ENCODE peak calls at places on chromosome 17, in nine cellular contexts. O, N, R, C, K, V, W, S and J are unnamed samples.

GRCh38 chr17:48491527-48492273 is 39.1 kb downstream of the HOXB1 start:
- DNase-seq in O (no peak), N (no peak), R (no peak), C (no peak), K (no peak), V (no peak), W (peak; percentile 26), S (no peak), J (no peak)

GRCh38 chr17:50265212-50265611 is 9.1 kb upstream of the TMEM92 start:
- DNase-seq in O (no peak), N (no peak), R (no peak), C (no peak), K (no peak), V (no peak), W (no peak), S (no peak), J (no peak)

GRCh38 chr17:75098861-75099260 is 10.9 kb upstream of the ARMC7 start:
- DNase-seq in O (no peak), N (no peak), R (no peak), C (no peak), K (no peak), V (no peak), W (no peak), S (no peak), J (no peak)

GRCh38 chr17:40664582-40665333 is at the start of gene KRT222:
- DNase-seq in O (no peak), N (no peak), R (no peak), C (no peak), K (no peak), V (no peak), W (no peak), S (no peak), J (no peak)

GRCh38 chr17:83152745-83153611 is 73.6 kb downstream of the METRNL start:
- DNase-seq in O (no peak), N (peak; percentile 69), R (no peak), C (no peak), K (peak; percentile 35), V (no peak), W (no peak), S (no peak), J (no peak)

GRCh38 chr17:75457047-75457654 is 716 bp downstream of the TMEM94 start:
- DNase-seq in O (no peak), N (no peak), R (no peak), C (peak; percentile 47), K (no peak), V (no peak), W (peak; percentile 20), S (peak; percentile 38), J (peak; percentile 32)

GRCh38 chr17:82449136-82449882 is 1.2 kb downstream of the CYBC1 start:
- DNase-seq in O (no peak), N (peak; percentile 27), R (no peak), C (no peak), K (no peak), V (no peak), W (peak; percentile 93), S (no peak), J (no peak)

GRCh38 chr17:19534562-19535149 is 1.0 kb downstream of the SLC47A1 start:
- DNase-seq in O (no peak), N (no peak), R (peak; percentile 21), C (peak; percentile 53), K (no peak), V (peak; percentile 28), W (no peak), S (no peak), J (no peak)

GRCh38 chr17:56717471-56717870 is 116.2 kb downstream of the C17orf67 start:
- DNase-seq in O (no peak), N (no peak), R (no peak), C (no peak), K (no peak), V (no peak), W (no peak), S (no peak), J (no peak)

GRCh38 chr17:18860161-18860972 is 2.4 kb downstream of the PRPSAP2 start:
- DNase-seq in O (no peak), N (no peak), R (no peak), C (no peak), K (no peak), V (peak; percentile 10), W (peak; percentile 91), S (no peak), J (no peak)

GRCh38 chr17:61189968-61190367 is 209.7 kb upstream of the TBX2 start:
- DNase-seq in O (no peak), N (no peak), R (no peak), C (no peak), K (no peak), V (no peak), W (no peak), S (no peak), J (no peak)

GRCh38 chr17:42333053-42333452 is 44.8 kb downstream of the STAT5A start:
- DNase-seq in O (no peak), N (no peak), R (no peak), C (no peak), K (no peak), V (no peak), W (peak; percentile 82), S (no peak), J (no peak)

GRCh38 chr17:40471856-40472732 is 28.8 kb downstream of the IGFBP4 start:
- DNase-seq in O (no peak), N (no peak), R (no peak), C (no peak), K (no peak), V (peak; percentile 67), W (no peak), S (no peak), J (no peak)

GRCh38 chr17:4156750-4157381 is 13.9 kb downstream of the CYB5D2 start:
- DNase-seq in O (no peak), N (no peak), R (no peak), C (no peak), K (no peak), V (no peak), W (no peak), S (no peak), J (peak; percentile 14)
- TF ChIP-seq CTCF in O (peak; percentile 55), N (no peak), R (no peak), C (peak; percentile 22), K (no peak), V (peak; percentile 32), W (peak; percentile 7), S (peak; percentile 26), J (peak; percentile 40)

DNA sequence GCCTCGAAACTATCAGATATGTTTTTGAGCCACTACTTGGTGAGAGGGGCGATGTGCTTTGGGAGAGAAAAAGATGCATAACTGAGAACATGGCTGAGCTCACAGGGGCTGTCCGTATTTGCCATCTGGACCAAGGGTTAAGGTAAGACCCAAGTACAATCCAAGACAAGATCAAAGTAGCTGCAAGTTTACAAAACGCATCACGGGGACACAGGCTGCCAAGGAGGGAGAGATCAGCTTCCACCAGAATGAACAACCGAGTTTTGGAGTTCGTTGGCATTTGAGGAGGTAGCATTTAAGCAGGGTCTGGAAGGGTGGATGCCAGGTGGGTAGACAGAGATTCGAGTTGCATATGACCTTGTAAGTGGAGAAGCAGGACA is 2.2 kb downstream of the PITPNC1 start:
- DNase-seq in O (no peak), N (no peak), R (no peak), C (peak; percentile 13), K (no peak), V (no peak), W (no peak), S (no peak), J (no peak)
- TF ChIP-seq CTCF in O (no peak), N (no peak), R (no peak), C (no peak), K (no peak), V (no peak), W (no peak), S (no peak), J (no peak)

DNA sequence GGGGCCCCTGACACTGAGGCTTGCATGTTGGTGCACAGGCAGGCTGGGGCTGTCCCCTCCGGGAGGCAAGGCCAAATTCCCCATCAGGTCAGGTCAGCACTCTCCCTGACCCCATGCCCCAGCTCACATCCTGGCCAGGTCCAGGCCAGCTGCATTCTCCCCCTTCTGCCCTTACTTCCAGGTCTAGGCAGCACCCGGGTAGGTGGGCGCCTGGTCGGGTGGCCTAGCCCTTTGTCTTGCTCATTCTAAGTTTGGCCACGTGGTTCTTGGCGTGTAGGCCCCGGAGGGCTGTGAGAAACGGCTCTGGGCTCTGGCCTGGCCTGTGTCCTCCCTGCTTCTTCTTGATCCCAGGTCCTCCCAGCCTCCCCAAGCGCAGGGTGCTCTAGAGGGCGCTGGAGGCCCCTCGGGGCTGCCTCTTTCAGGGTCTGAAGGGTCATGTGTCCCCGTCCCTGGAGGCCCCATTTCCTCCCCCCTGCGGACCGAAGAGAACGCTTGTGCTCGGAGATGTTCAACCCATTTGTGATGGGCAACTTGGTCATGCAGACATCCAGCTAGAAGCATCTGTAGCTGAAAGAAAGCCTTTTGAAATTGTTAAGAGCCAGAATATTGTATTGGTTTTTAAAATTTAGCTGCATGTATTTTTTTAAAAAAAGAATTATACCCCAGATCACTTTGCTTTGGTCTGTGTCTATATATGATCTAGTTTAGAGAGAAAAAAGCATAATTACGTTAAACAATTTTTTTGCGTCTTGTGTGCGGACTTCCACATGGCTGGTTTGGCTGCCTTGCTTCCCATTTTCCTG is 6.7 kb downstream of the BAHCC1 start:
- DNase-seq in O (no peak), N (peak; percentile 40), R (no peak), C (no peak), K (no peak), V (peak; percentile 47), W (no peak), S (no peak), J (peak; percentile 43)
- TF ChIP-seq CTCF in O (peak; percentile 65), N (peak; percentile 21), R (peak; percentile 58), C (peak; percentile 55), K (no peak), V (peak; percentile 56), W (peak; percentile 5), S (no peak), J (peak; percentile 36)

DNA sequence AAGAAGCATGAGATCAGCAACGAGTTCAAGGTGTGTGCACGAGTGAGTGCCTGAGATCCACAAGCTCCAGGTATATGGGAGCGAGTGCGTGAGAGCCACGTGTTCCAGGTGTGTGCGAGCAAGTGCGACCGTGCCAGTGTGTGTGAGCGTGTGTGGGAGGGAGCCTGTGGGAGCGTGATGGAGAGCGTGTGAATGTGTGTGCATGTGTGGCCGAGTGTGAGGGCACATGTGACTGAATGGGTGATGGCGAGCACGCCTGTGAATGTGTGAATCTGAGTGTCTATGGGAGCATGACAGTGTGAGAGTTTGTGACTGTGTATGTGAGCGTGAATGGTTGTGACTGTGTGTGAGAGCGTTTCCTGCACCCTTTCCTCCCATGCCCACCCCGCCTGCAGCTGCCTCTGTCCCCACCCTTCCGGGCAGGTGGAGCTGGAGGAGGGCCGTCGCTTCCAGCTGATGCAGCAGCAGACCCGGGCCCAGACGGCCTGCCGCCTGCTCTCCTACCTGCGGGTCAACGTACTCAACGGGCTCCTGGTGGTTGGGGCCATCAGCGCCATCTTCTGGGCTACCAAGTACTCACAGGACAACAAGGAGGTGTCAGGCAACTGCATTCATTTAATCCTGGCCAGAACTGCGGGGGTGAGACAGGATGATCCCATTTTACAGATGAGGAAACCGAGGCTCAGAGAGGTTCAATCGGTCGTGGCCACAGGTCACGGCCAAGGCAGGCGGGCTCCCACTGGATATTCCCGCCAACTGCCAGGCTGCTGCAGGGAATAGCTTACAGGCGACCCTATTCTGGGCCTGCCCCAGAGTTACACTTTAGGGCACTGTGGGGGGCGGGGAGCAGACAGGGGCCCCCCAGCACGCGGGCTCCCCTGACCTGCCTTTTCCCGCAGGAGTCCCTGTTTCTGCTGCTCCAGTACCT is 3.7 kb downstream of the TMC8 start:
- DNase-seq in O (no peak), N (peak; percentile 74), R (no peak), C (no peak), K (peak; percentile 59), V (peak; percentile 63), W (peak; percentile 90), S (no peak), J (peak; percentile 40)
- TF ChIP-seq CTCF in O (peak; percentile 68), N (peak; percentile 64), R (peak; percentile 56), C (peak; percentile 57), K (peak; percentile 52), V (peak; percentile 78), W (peak; percentile 78), S (peak; percentile 21), J (peak; percentile 58)

GRCh38 chr17:6800422-6801027 is 24.5 kb downstream of the FBXO39 start:
- DNase-seq in O (no peak), N (no peak), R (no peak), C (no peak), K (no peak), V (no peak), W (no peak), S (no peak), J (peak; percentile 16)
- TF ChIP-seq CTCF in O (no peak), N (no peak), R (no peak), C (no peak), K (no peak), V (no peak), W (no peak), S (peak; percentile 15), J (peak; percentile 49)